ENCODE peak calls at places on chromosomes 4 and X, in four cellular contexts. B, H, E and V are unnamed samples.

GRCh38 chr4:102754044-102754443 is 6.7 kb downstream of the MANBA start:
- DNase-seq in B (no peak), H (no peak), E (no peak), V (no peak)

GRCh38 chrX:120790118-120790517 is 85.5 kb downstream of the CT47B1 start:
- DNase-seq in E (no peak), H (peak; percentile 50), B (no peak), V (peak; percentile 71)

GRCh38 chr4:10736266-10736665 is 51.7 kb upstream of the CLNK start:
- DNase-seq in B (no peak), H (no peak), E (no peak), V (no peak)

GRCh38 chrX:20267924-20268701 is 1.4 kb upstream of the RPS6KA3 start:
- DNase-seq in B (no peak), E (no peak), H (no peak), V (no peak)

GRCh38 chr4:13986533-13986932 is 359.0 kb upstream of the BOD1L1 start:
- DNase-seq in H (no peak), B (no peak), E (no peak), V (no peak)

GRCh38 chrX:63434206-63434605 is 83.1 kb upstream of the SPIN4 start:
- DNase-seq in H (no peak), B (no peak), E (no peak), V (no peak)

GRCh38 chr4:53497446-53498069 is 93.7 kb downstream of the LNX1 start:
- DNase-seq in H (no peak), B (no peak), E (no peak), V (no peak)

GRCh38 chrX:143581260-143581659 is 54.6 kb downstream of the SLITRK4 start:
- DNase-seq in E (no peak), H (no peak), B (no peak), V (no peak)

GRCh38 chr4:40046311-40046980 is 10.2 kb upstream of the N4BP2 start:
- DNase-seq in E (no peak), H (no peak), B (peak; percentile 23), V (no peak)

GRCh38 chr4:146095091-146095690 is 80.3 kb upstream of the LSM6 start:
- DNase-seq in H (no peak), E (no peak), B (no peak), V (peak; percentile 1)

GRCh38 chrX:101206471-101206870 is 13.1 kb upstream of the DRP2 start:
- DNase-seq in B (no peak), H (peak; percentile 2), E (no peak), V (peak; percentile 41)

GRCh38 chrX:128739539-128739938 is 687.3 kb upstream of the ACTRT1 start:
- DNase-seq in H (no peak), E (no peak), B (no peak), V (no peak)

GRCh38 chr4:80592950-80593349 is 257.4 kb downstream of the CFAP299 start:
- DNase-seq in B (no peak), E (no peak), H (no peak), V (peak; percentile 5)

GRCh38 chrX:10015711-10016515 is 48.8 kb downstream of the CLDN34 start:
- DNase-seq in H (no peak), B (no peak), E (no peak), V (no peak)

GRCh38 chr4:171962110-171962509 is 148.9 kb downstream of the GALNTL6 start:
- DNase-seq in E (no peak), B (no peak), H (no peak), V (no peak)

GRCh38 chr4:106541253-106541652 is 172.7 kb upstream of the GIMD1 start:
- DNase-seq in H (no peak), B (no peak), E (no peak), V (no peak)